ENCODE peak calls at places on chromosomes 11 and 22, in six cellular contexts. One of them, this sample, is unnamed.

GRCh38 chr11:20161230-20161918 is 1.1 kb upstream of the DBX1 start:
- DNase-seq in colonic mucosa: no peak
- DNase-seq in activated T-cell treated with anti-CD3 and anti-CD28 coated beads, Interleukin-2, amount 50 U/mL, for 72 hours: no peak
- DNase-seq in GDM1: no peak
- DNase-seq in HEK293T: peak
- DNase-seq in activated gamma-delta T cell treated with anti-CD3 and anti-CD28 coated beads, Interleukin-2, amount 50 U/mL, for 16 hours: no peak
- DNase-seq in this sample: peak

GRCh38 chr11:78660451-78660850 is 85.8 kb upstream of the NARS2 start:
- DNase-seq in GDM1: no peak
- DNase-seq in activated T-cell treated with anti-CD3 and anti-CD28 coated beads, Interleukin-2, amount 50 U/mL, for 72 hours: no peak
- DNase-seq in colonic mucosa: no peak
- DNase-seq in activated gamma-delta T cell treated with anti-CD3 and anti-CD28 coated beads, Interleukin-2, amount 50 U/mL, for 16 hours: no peak
- DNase-seq in HEK293T: no peak
- DNase-seq in this sample: no peak

GRCh38 chr22:27372364-27372763 is 429.2 kb downstream of the MN1 start:
- DNase-seq in colonic mucosa: no peak
- DNase-seq in activated gamma-delta T cell treated with anti-CD3 and anti-CD28 coated beads, Interleukin-2, amount 50 U/mL, for 16 hours: no peak
- DNase-seq in GDM1: no peak
- DNase-seq in HEK293T: no peak
- DNase-seq in activated T-cell treated with anti-CD3 and anti-CD28 coated beads, Interleukin-2, amount 50 U/mL, for 72 hours: no peak
- DNase-seq in this sample: no peak

GRCh38 chr11:96045622-96046456 is 121.9 kb upstream of the MTMR2 start:
- DNase-seq in GDM1: no peak
- DNase-seq in HEK293T: no peak
- DNase-seq in activated T-cell treated with anti-CD3 and anti-CD28 coated beads, Interleukin-2, amount 50 U/mL, for 72 hours: no peak
- DNase-seq in colonic mucosa: no peak
- DNase-seq in activated gamma-delta T cell treated with anti-CD3 and anti-CD28 coated beads, Interleukin-2, amount 50 U/mL, for 16 hours: no peak
- DNase-seq in this sample: no peak

GRCh38 chr11:36500315-36500721 is 9.8 kb downstream of the TRAF6 start:
- DNase-seq in GDM1: no peak
- DNase-seq in HEK293T: peak
- DNase-seq in activated T-cell treated with anti-CD3 and anti-CD28 coated beads, Interleukin-2, amount 50 U/mL, for 72 hours: no peak
- DNase-seq in colonic mucosa: peak
- DNase-seq in activated gamma-delta T cell treated with anti-CD3 and anti-CD28 coated beads, Interleukin-2, amount 50 U/mL, for 16 hours: no peak
- DNase-seq in this sample: peak

GRCh38 chr22:19743081-19743480 is 17.5 kb upstream of the TBX1 start:
- DNase-seq in GDM1: no peak
- DNase-seq in colonic mucosa: no peak
- DNase-seq in activated gamma-delta T cell treated with anti-CD3 and anti-CD28 coated beads, Interleukin-2, amount 50 U/mL, for 16 hours: no peak
- DNase-seq in HEK293T: no peak
- DNase-seq in activated T-cell treated with anti-CD3 and anti-CD28 coated beads, Interleukin-2, amount 50 U/mL, for 72 hours: no peak
- DNase-seq in this sample: no peak

GRCh38 chr11:94046796-94047195 is 25.6 kb downstream of the HEPHL1 start:
- DNase-seq in GDM1: no peak
- DNase-seq in activated gamma-delta T cell treated with anti-CD3 and anti-CD28 coated beads, Interleukin-2, amount 50 U/mL, for 16 hours: no peak
- DNase-seq in activated T-cell treated with anti-CD3 and anti-CD28 coated beads, Interleukin-2, amount 50 U/mL, for 72 hours: no peak
- DNase-seq in colonic mucosa: no peak
- DNase-seq in HEK293T: no peak
- DNase-seq in this sample: no peak

GRCh38 chr11:129946965-129947364 is 51.6 kb upstream of the NFRKB start:
- DNase-seq in HEK293T: no peak
- DNase-seq in activated gamma-delta T cell treated with anti-CD3 and anti-CD28 coated beads, Interleukin-2, amount 50 U/mL, for 16 hours: no peak
- DNase-seq in colonic mucosa: no peak
- DNase-seq in activated T-cell treated with anti-CD3 and anti-CD28 coated beads, Interleukin-2, amount 50 U/mL, for 72 hours: no peak
- DNase-seq in GDM1: no peak
- DNase-seq in this sample: no peak

GRCh38 chr11:69010964-69011623 is 2.0 kb downstream of the MRGPRF start:
- DNase-seq in activated gamma-delta T cell treated with anti-CD3 and anti-CD28 coated beads, Interleukin-2, amount 50 U/mL, for 16 hours: no peak
- DNase-seq in HEK293T: no peak
- DNase-seq in GDM1: no peak
- DNase-seq in activated T-cell treated with anti-CD3 and anti-CD28 coated beads, Interleukin-2, amount 50 U/mL, for 72 hours: peak
- DNase-seq in colonic mucosa: peak
- DNase-seq in this sample: peak

GRCh38 chr22:47110817-47111443 is 348.5 kb downstream of the TBC1D22A start:
- DNase-seq in activated gamma-delta T cell treated with anti-CD3 and anti-CD28 coated beads, Interleukin-2, amount 50 U/mL, for 16 hours: no peak
- DNase-seq in activated T-cell treated with anti-CD3 and anti-CD28 coated beads, Interleukin-2, amount 50 U/mL, for 72 hours: no peak
- DNase-seq in colonic mucosa: no peak
- DNase-seq in HEK293T: no peak
- DNase-seq in GDM1: no peak
- DNase-seq in this sample: no peak

GRCh38 chr11:116413861-116414260 is 358.9 kb downstream of the BUD13 start:
- DNase-seq in colonic mucosa: no peak
- DNase-seq in GDM1: no peak
- DNase-seq in activated gamma-delta T cell treated with anti-CD3 and anti-CD28 coated beads, Interleukin-2, amount 50 U/mL, for 16 hours: no peak
- DNase-seq in HEK293T: no peak
- DNase-seq in activated T-cell treated with anti-CD3 and anti-CD28 coated beads, Interleukin-2, amount 50 U/mL, for 72 hours: no peak
- DNase-seq in this sample: no peak

GRCh38 chr11:60657880-60658279 is 41.5 kb upstream of the MS4A8 start:
- DNase-seq in activated T-cell treated with anti-CD3 and anti-CD28 coated beads, Interleukin-2, amount 50 U/mL, for 72 hours: no peak
- DNase-seq in colonic mucosa: peak
- DNase-seq in GDM1: no peak
- DNase-seq in HEK293T: no peak
- DNase-seq in activated gamma-delta T cell treated with anti-CD3 and anti-CD28 coated beads, Interleukin-2, amount 50 U/mL, for 16 hours: no peak
- DNase-seq in this sample: no peak

GRCh38 chr11:20310137-20310536 is 53.4 kb upstream of the HTATIP2 start:
- DNase-seq in colonic mucosa: no peak
- DNase-seq in activated gamma-delta T cell treated with anti-CD3 and anti-CD28 coated beads, Interleukin-2, amount 50 U/mL, for 16 hours: no peak
- DNase-seq in HEK293T: no peak
- DNase-seq in activated T-cell treated with anti-CD3 and anti-CD28 coated beads, Interleukin-2, amount 50 U/mL, for 72 hours: no peak
- DNase-seq in GDM1: no peak
- DNase-seq in this sample: no peak

GRCh38 chr11:68215087-68215445 is 2.0 kb upstream of the KMT5B start:
- DNase-seq in HEK293T: no peak
- DNase-seq in GDM1: no peak
- DNase-seq in activated gamma-delta T cell treated with anti-CD3 and anti-CD28 coated beads, Interleukin-2, amount 50 U/mL, for 16 hours: no peak
- DNase-seq in colonic mucosa: no peak
- DNase-seq in activated T-cell treated with anti-CD3 and anti-CD28 coated beads, Interleukin-2, amount 50 U/mL, for 72 hours: peak
- DNase-seq in this sample: peak

GRCh38 chr11:77038029-77038824 is 4.0 kb downstream of the B3GNT6 start:
- DNase-seq in activated gamma-delta T cell treated with anti-CD3 and anti-CD28 coated beads, Interleukin-2, amount 50 U/mL, for 16 hours: no peak
- DNase-seq in GDM1: no peak
- DNase-seq in HEK293T: no peak
- DNase-seq in colonic mucosa: no peak
- DNase-seq in activated T-cell treated with anti-CD3 and anti-CD28 coated beads, Interleukin-2, amount 50 U/mL, for 72 hours: no peak
- DNase-seq in this sample: no peak

GRCh38 chr11:118091690-118092089 is 4.9 kb upstream of the SMIM35 start:
- DNase-seq in colonic mucosa: no peak
- DNase-seq in HEK293T: no peak
- DNase-seq in GDM1: no peak
- DNase-seq in activated T-cell treated with anti-CD3 and anti-CD28 coated beads, Interleukin-2, amount 50 U/mL, for 72 hours: no peak
- DNase-seq in activated gamma-delta T cell treated with anti-CD3 and anti-CD28 coated beads, Interleukin-2, amount 50 U/mL, for 16 hours: no peak
- DNase-seq in this sample: no peak

GRCh38 chr11:5600374-5600851 is 4.0 kb downstream of the TRIM6 start:
- DNase-seq in HEK293T: peak
- DNase-seq in activated gamma-delta T cell treated with anti-CD3 and anti-CD28 coated beads, Interleukin-2, amount 50 U/mL, for 16 hours: peak
- DNase-seq in GDM1: peak
- DNase-seq in colonic mucosa: peak
- DNase-seq in activated T-cell treated with anti-CD3 and anti-CD28 coated beads, Interleukin-2, amount 50 U/mL, for 72 hours: peak
- DNase-seq in this sample: peak